ENCODE peak calls at places on chromosome 15, in nine cellular contexts. L, X, U, I, Q, W, K, F and A are unnamed samples.

GRCh38 chr15:60766391-60767128 is 287.6 kb upstream of the ICE2 start:
- DNase-seq in L (no peak), X (no peak), U (no peak), I (no peak), Q (no peak), W (no peak), K (no peak), F (no peak), A (no peak)

GRCh38 chr15:90705212-90705611 is 11.9 kb upstream of the BLM start:
- DNase-seq in L (no peak), X (no peak), U (no peak), I (no peak), Q (no peak), W (no peak), K (no peak), F (no peak), A (no peak)

GRCh38 chr15:82950295-82950694 is 2.2 kb downstream of the HOMER2 start:
- DNase-seq in L (no peak), X (no peak), U (no peak), I (no peak), Q (no peak), W (no peak), K (no peak), F (no peak), A (peak)

GRCh38 chr15:84960391-84961113 is 21.1 kb upstream of the PDE8A start:
- DNase-seq in L (no peak), X (no peak), U (no peak), I (no peak), Q (no peak), W (no peak), K (no peak), F (no peak), A (no peak)

GRCh38 chr15:73388256-73388781 is 19.6 kb upstream of the HCN4 start:
- DNase-seq in L (no peak), X (no peak), U (peak), I (peak), Q (peak), W (no peak), K (no peak), F (no peak), A (no peak)

GRCh38 chr15:33115191-33115861 is 79.2 kb downstream of the FMN1 start:
- DNase-seq in L (no peak), X (no peak), U (no peak), I (peak), Q (peak), W (no peak), K (no peak), F (no peak), A (no peak)

GRCh38 chr15:80999623-81000036 is 1.1 kb upstream of the TLNRD1 start:
- DNase-seq in L (no peak), X (peak), U (no peak), I (no peak), Q (no peak), W (peak), K (peak), F (peak), A (peak)

GRCh38 chr15:42672444-42672843 is 64.5 kb downstream of the CDAN1 start:
- DNase-seq in L (no peak), X (no peak), U (no peak), I (no peak), Q (no peak), W (no peak), K (no peak), F (no peak), A (no peak)

GRCh38 chr15:55494927-55495326 is 13.1 kb downstream of the DNAAF4 start:
- DNase-seq in L (no peak), X (no peak), U (no peak), I (no peak), Q (no peak), W (no peak), K (no peak), F (no peak), A (no peak)

GRCh38 chr15:77025941-77026411 is 31.1 kb downstream of the PSTPIP1 start:
- DNase-seq in L (no peak), X (no peak), U (no peak), I (no peak), Q (no peak), W (no peak), K (no peak), F (peak), A (no peak)

GRCh38 chr15:99105516-99106341 is 849 bp downstream of the SYNM start:
- DNase-seq in L (no peak), X (no peak), U (no peak), I (peak), Q (peak), W (peak), K (peak), F (peak), A (peak)

GRCh38 chr15:60172147-60172546 is 168.0 kb downstream of the FOXB1 start:
- DNase-seq in L (no peak), X (no peak), U (no peak), I (no peak), Q (no peak), W (no peak), K (no peak), F (no peak), A (no peak)

GRCh38 chr15:40844543-40844981 is 714 bp downstream of the SPINT1 start:
- DNase-seq in L (no peak), X (peak), U (peak), I (no peak), Q (no peak), W (peak), K (peak), F (peak), A (peak)

GRCh38 chr15:97461212-97461611 is 499.3 kb upstream of the ARRDC4 start:
- DNase-seq in L (no peak), X (no peak), U (peak), I (no peak), Q (no peak), W (no peak), K (no peak), F (no peak), A (no peak)

GRCh38 chr15:92661961-92662360 is 6.4 kb upstream of the FAM174B start:
- DNase-seq in L (no peak), X (no peak), U (no peak), I (no peak), Q (no peak), W (no peak), K (no peak), F (no peak), A (no peak)

GRCh38 chr15:49082960-49083359 is 36.7 kb upstream of the SECISBP2L start:
- DNase-seq in L (peak), X (no peak), U (no peak), I (peak), Q (peak), W (no peak), K (no peak), F (no peak), A (no peak)

GRCh38 chr15:28081594-28081993 is 17.5 kb downstream of the OCA2 start:
- DNase-seq in L (no peak), X (no peak), U (no peak), I (no peak), Q (no peak), W (no peak), K (no peak), F (no peak), A (no peak)

GRCh38 chr15:48388937-48389309 is 57.7 kb downstream of the DUT start:
- DNase-seq in L (no peak), X (no peak), U (no peak), I (no peak), Q (no peak), W (no peak), K (no peak), F (no peak), A (no peak)

GRCh38 chr15:58329781-58330467 is 101.9 kb upstream of the LIPC start:
- DNase-seq in L (no peak), X (no peak), U (no peak), I (no peak), Q (no peak), W (peak), K (no peak), F (peak), A (no peak)

GRCh38 chr15:65207280-65207679 is 4.0 kb downstream of the CILP start:
- DNase-seq in L (no peak), X (no peak), U (no peak), I (no peak), Q (no peak), W (no peak), K (no peak), F (no peak), A (no peak)

GRCh38 chr15:89760303-89761008 is 9.4 kb upstream of the MESP1 start:
- DNase-seq in L (no peak), X (peak), U (peak), I (peak), Q (peak), W (peak), K (peak), F (peak), A (peak)

GRCh38 chr15:52788099-52788986 is 1.8 kb downstream of the ONECUT1 start:
- DNase-seq in L (no peak), X (no peak), U (no peak), I (no peak), Q (no peak), W (no peak), K (no peak), F (no peak), A (no peak)

GRCh38 chr15:101309436-101310162 is 14.6 kb upstream of the SNRPA1 start:
- DNase-seq in L (no peak), X (no peak), U (no peak), I (no peak), Q (no peak), W (peak), K (no peak), F (peak), A (no peak)

GRCh38 chr15:52362497-52362896 is 66.9 kb upstream of the MYO5C start:
- DNase-seq in L (no peak), X (no peak), U (peak), I (peak), Q (peak), W (no peak), K (no peak), F (no peak), A (no peak)

GRCh38 chr15:49410660-49411059 is 12.4 kb upstream of the FGF7 start:
- DNase-seq in L (no peak), X (no peak), U (no peak), I (no peak), Q (peak), W (no peak), K (no peak), F (no peak), A (no peak)

GRCh38 chr15:45050587-45050986 is 27.6 kb downstream of the SORD start:
- DNase-seq in L (no peak), X (no peak), U (no peak), I (no peak), Q (no peak), W (no peak), K (no peak), F (no peak), A (no peak)

GRCh38 chr15:100703032-100703578 is 100.7 kb downstream of the ASB7 start:
- DNase-seq in L (peak), X (peak), U (peak), I (peak), Q (peak), W (no peak), K (peak), F (no peak), A (peak)

GRCh38 chr15:67076147-67076843 is 10.9 kb downstream of the SMAD3 start:
- DNase-seq in L (peak), X (no peak), U (peak), I (peak), Q (no peak), W (peak), K (peak), F (no peak), A (peak)

GRCh38 chr15:31397851-31398661 is 71.4 kb downstream of the KLF13 start:
- DNase-seq in L (no peak), X (no peak), U (peak), I (no peak), Q (no peak), W (no peak), K (no peak), F (no peak), A (no peak)

GRCh38 chr15:31400222-31400927 is 73.7 kb downstream of the KLF13 start:
- DNase-seq in L (no peak), X (no peak), U (no peak), I (no peak), Q (no peak), W (no peak), K (no peak), F (no peak), A (no peak)

GRCh38 chr15:31398677-31399260 is 72.1 kb downstream of the KLF13 start:
- DNase-seq in L (no peak), X (no peak), U (peak), I (no peak), Q (no peak), W (no peak), K (no peak), F (peak), A (peak)

GRCh38 chr15:31399544-31400171 is 73.0 kb downstream of the KLF13 start:
- DNase-seq in L (no peak), X (no peak), U (peak), I (peak), Q (no peak), W (no peak), K (no peak), F (no peak), A (peak)

GRCh38 chr15:31396881-31397560 is 70.4 kb downstream of the KLF13 start:
- DNase-seq in L (no peak), X (no peak), U (peak), I (peak), Q (peak), W (peak), K (no peak), F (peak), A (peak)
- TF ChIP-seq CTCF in L (no peak), X (no peak), U (no peak), I (no peak), Q (no peak), W (no peak), K (no peak), F (no peak), A (peak)

GRCh38 chr15:34512628-34513027 is 70.8 kb downstream of the GOLGA8B start:
- DNase-seq in L (no peak), X (no peak), U (no peak), I (no peak), Q (no peak), W (no peak), K (no peak), F (no peak), A (no peak)
- TF ChIP-seq CTCF in L (no peak), X (no peak), U (no peak), I (no peak), Q (no peak), W (no peak), K (no peak), F (no peak), A (no peak)

GRCh38 chr15:75044258-75044878 is 21.0 kb downstream of the PPCDC start:
- DNase-seq in L (no peak), X (no peak), U (no peak), I (no peak), Q (no peak), W (no peak), K (no peak), F (no peak), A (no peak)

GRCh38 chr15:75038948-75039533 is 15.7 kb downstream of the PPCDC start:
- DNase-seq in L (no peak), X (no peak), U (no peak), I (no peak), Q (no peak), W (no peak), K (no peak), F (no peak), A (no peak)

GRCh38 chr15:75042730-75043508 is 19.5 kb downstream of the PPCDC start:
- DNase-seq in L (no peak), X (peak), U (peak), I (peak), Q (peak), W (peak), K (peak), F (peak), A (peak)

GRCh38 chr15:75045332-75046015 is 22.1 kb downstream of the PPCDC start:
- DNase-seq in L (no peak), X (peak), U (no peak), I (no peak), Q (no peak), W (no peak), K (no peak), F (no peak), A (peak)

GRCh38 chr15:75043509-75044257 is 20.3 kb downstream of the PPCDC start:
- DNase-seq in L (peak), X (peak), U (peak), I (peak), Q (peak), W (peak), K (peak), F (peak), A (peak)
- TF ChIP-seq CTCF in L (peak), X (peak), U (peak), I (peak), Q (peak), W (no peak), K (peak), F (no peak), A (peak)

GRCh38 chr15:78907577-78907976 is 34.9 kb downstream of the MORF4L1 start:
- DNase-seq in L (no peak), X (no peak), U (no peak), I (no peak), Q (no peak), W (no peak), K (no peak), F (no peak), A (no peak)
- TF ChIP-seq CTCF in L (peak), X (no peak), U (peak), I (peak), Q (peak), W (no peak), K (peak), F (no peak), A (peak)

GRCh38 chr15:95278532-95279265 is 1047.3 kb downstream of the MCTP2 start:
- DNase-seq in L (no peak), X (no peak), U (no peak), I (peak), Q (no peak), W (no peak), K (no peak), F (no peak), A (no peak)

GRCh38 chr15:95279277-95280019 is 1048.1 kb downstream of the MCTP2 start:
- DNase-seq in L (no peak), X (no peak), U (no peak), I (no peak), Q (no peak), W (no peak), K (no peak), F (no peak), A (no peak)

GRCh38 chr15:95284487-95284886 is 1046.0 kb upstream of the NR2F2 start:
- DNase-seq in L (no peak), X (peak), U (no peak), I (no peak), Q (no peak), W (no peak), K (no peak), F (no peak), A (no peak)

GRCh38 chr15:95280711-95281110 is 1049.3 kb downstream of the MCTP2 start:
- DNase-seq in L (no peak), X (no peak), U (no peak), I (no peak), Q (no peak), W (no peak), K (no peak), F (no peak), A (no peak)

DNA sequence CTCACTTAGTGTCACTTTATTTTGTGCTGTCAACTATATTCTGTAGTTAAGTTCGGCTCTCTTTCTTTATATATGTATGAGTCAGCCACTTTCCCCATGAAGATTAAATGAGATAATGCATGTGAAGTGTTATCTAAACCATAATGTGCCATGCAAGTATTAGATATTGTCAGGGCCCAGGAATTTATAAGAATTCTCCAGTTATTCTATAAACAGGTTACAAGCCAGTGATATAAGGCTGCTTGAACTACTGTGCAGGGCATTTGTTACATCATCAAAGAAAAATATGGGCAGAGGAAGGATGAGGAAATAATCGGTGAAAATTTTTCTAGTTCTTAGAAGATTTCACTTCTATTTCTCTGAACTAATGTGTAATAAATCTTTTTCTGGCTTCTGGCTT is 1049.0 kb upstream of the NR2F2 start:
- DNase-seq in L (no peak), X (no peak), U (no peak), I (peak), Q (no peak), W (no peak), K (no peak), F (no peak), A (no peak)
- TF ChIP-seq CTCF in L (no peak), X (no peak), U (no peak), I (no peak), Q (no peak), W (no peak), K (no peak), F (no peak), A (no peak)

GRCh38 chr15:25366058-25366457 is 72.8 kb downstream of the UBE3A start:
- DNase-seq in L (no peak), X (peak), U (no peak), I (no peak), Q (no peak), W (no peak), K (no peak), F (no peak), A (no peak)

GRCh38 chr15:25374143-25374542 is 64.7 kb downstream of the UBE3A start:
- DNase-seq in L (no peak), X (no peak), U (no peak), I (no peak), Q (no peak), W (no peak), K (no peak), F (no peak), A (no peak)

GRCh38 chr15:25372298-25372697 is 66.5 kb downstream of the UBE3A start:
- DNase-seq in L (peak), X (no peak), U (peak), I (peak), Q (no peak), W (no peak), K (no peak), F (no peak), A (no peak)

GRCh38 chr15:25368855-25369254 is 70.0 kb downstream of the UBE3A start:
- DNase-seq in L (no peak), X (no peak), U (no peak), I (peak), Q (peak), W (no peak), K (no peak), F (no peak), A (no peak)
- TF ChIP-seq CTCF in L (no peak), X (no peak), U (no peak), I (no peak), Q (no peak), W (no peak), K (no peak), F (no peak), A (no peak)